ENCODE peak calls at places on chromosome 1, in five cellular contexts. B is PC-3, K is adipocyte, P is SK-N-SH, O is GM12878. M is an unnamed sample.

GRCh38 chr1:199684686-199685273 is 342.7 kb upstream of the NR5A2 start:
- DNase-seq in B (peak), K (peak), P (peak), O (peak), M (peak)

GRCh38 chr1:45282346-45282745 is 44.3 kb upstream of the HPDL start:
- DNase-seq in B (no peak), K (no peak), P (no peak), O (no peak), M (no peak)

GRCh38 chr1:233636503-233636877 is 22.6 kb downstream of the KCNK1 start:
- DNase-seq in B (no peak), K (no peak), P (no peak), O (no peak), M (no peak)

GRCh38 chr1:172338295-172338735 is 82.2 kb upstream of the C1orf105 start:
- DNase-seq in B (no peak), K (no peak), P (no peak), O (peak), M (no peak)

GRCh38 chr1:22153653-22154052 is 10.8 kb upstream of the WNT4 start:
- DNase-seq in B (no peak), K (no peak), P (no peak), O (no peak), M (no peak)

GRCh38 chr1:183416850-183417690 is 1.1 kb downstream of the NMNAT2 start:
- DNase-seq in B (no peak), K (peak), P (peak), O (no peak), M (no peak)

GRCh38 chr1:94622757-94623156 is 81.2 kb upstream of the F3 start:
- DNase-seq in B (peak), K (peak), P (no peak), O (no peak), M (no peak)

GRCh38 chr1:167938083-167938482 is 1.2 kb upstream of the MPC2 start:
- DNase-seq in B (peak), K (no peak), P (no peak), O (no peak), M (no peak)

GRCh38 chr1:200977071-200977754 is 46.3 kb downstream of the KIF21B start:
- DNase-seq in B (no peak), K (no peak), P (no peak), O (no peak), M (no peak)

GRCh38 chr1:228963795-228964177 is 228.5 kb downstream of the RHOU start:
- DNase-seq in B (no peak), K (no peak), P (no peak), O (no peak), M (no peak)

GRCh38 chr1:94544706-94545490 is 3.3 kb upstream of the F3 start:
- DNase-seq in B (peak), K (peak), P (no peak), O (no peak), M (no peak)

GRCh38 chr1:111690306-111690617 is 48.9 kb downstream of the INKA2 start:
- DNase-seq in B (peak), K (peak), P (peak), O (no peak), M (no peak)

GRCh38 chr1:221766210-221766609 is 24.3 kb upstream of the DUSP10 start:
- DNase-seq in B (no peak), K (peak), P (peak), O (no peak), M (no peak)

GRCh38 chr1:42845866-42846256 is 552 bp upstream of the ZNF691 start:
- DNase-seq in B (no peak), K (no peak), P (peak), O (no peak), M (no peak)

GRCh38 chr1:182418929-182419328 is 18.5 kb upstream of the TEDDM1 start:
- DNase-seq in B (no peak), K (no peak), P (no peak), O (no peak), M (no peak)

GRCh38 chr1:154956557-154956956 is 658 bp upstream of the PBXIP1 start:
- DNase-seq in B (no peak), K (no peak), P (no peak), O (no peak), M (no peak)

GRCh38 chr1:8266436-8267165 is 51.3 kb upstream of the SLC45A1 start:
- DNase-seq in B (no peak), K (no peak), P (no peak), O (no peak), M (no peak)

GRCh38 chr1:59333626-59334277 is 36.9 kb downstream of the FGGY start:
- DNase-seq in B (no peak), K (no peak), P (no peak), O (no peak), M (no peak)

GRCh38 chr1:182955596-182956588 is 2.9 kb upstream of the SHCBP1L start:
- DNase-seq in B (peak), K (peak), P (no peak), O (no peak), M (no peak)

GRCh38 chr1:7587108-7587507 is 184.0 kb upstream of the VAMP3 start:
- DNase-seq in B (no peak), K (no peak), P (peak), O (no peak), M (no peak)

GRCh38 chr1:221837886-221838285 is 96.0 kb upstream of the DUSP10 start:
- DNase-seq in B (no peak), K (no peak), P (no peak), O (peak), M (no peak)

GRCh38 chr1:16208270-16208987 is 4.0 kb downstream of the ARHGEF19 start:
- DNase-seq in B (peak), K (peak), P (no peak), O (no peak), M (no peak)

GRCh38 chr1:157992031-157992568 is 1.3 kb upstream of the KIRREL1 start:
- DNase-seq in B (peak), K (peak), P (peak), O (no peak), M (peak)

GRCh38 chr1:246113555-246114095 is 393.5 kb downstream of the SMYD3 start:
- DNase-seq in B (no peak), K (no peak), P (peak), O (no peak), M (no peak)
- H3K9ac ChIP-seq in B (no peak), K (no peak), P (no peak), O (no peak), M (no peak)

GRCh38 chr1:170044187-170044586 is 30.3 kb downstream of the KIFAP3 start:
- DNase-seq in B (no peak), K (no peak), P (no peak), O (no peak), M (no peak)
- H3K9ac ChIP-seq in B (no peak), K (no peak), P (no peak), O (no peak), M (no peak)

DNA sequence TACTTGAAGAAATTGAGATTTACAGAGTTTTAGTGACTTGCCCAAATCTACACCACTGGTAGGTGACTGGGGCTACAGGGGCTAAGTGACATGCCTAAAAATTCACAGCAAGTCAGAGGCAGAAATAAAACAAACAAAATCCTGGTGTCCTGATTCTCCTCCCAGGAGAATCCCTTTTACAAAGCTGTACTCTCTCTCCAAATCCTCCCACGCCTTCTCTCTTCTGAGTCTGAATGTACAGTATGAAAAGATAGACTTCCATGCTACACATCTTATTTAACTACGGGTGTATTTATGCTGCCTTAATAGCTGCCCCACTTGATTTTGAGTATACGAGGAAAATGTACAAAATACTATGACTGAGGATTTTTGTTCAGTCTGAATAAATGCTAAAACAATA is 65.4 kb downstream of the SGIP1 start:
- DNase-seq in B (no peak), K (peak), P (no peak), O (no peak), M (no peak)
- H3K9ac ChIP-seq in B (no peak), K (peak), P (peak), O (no peak), M (no peak)

DNA sequence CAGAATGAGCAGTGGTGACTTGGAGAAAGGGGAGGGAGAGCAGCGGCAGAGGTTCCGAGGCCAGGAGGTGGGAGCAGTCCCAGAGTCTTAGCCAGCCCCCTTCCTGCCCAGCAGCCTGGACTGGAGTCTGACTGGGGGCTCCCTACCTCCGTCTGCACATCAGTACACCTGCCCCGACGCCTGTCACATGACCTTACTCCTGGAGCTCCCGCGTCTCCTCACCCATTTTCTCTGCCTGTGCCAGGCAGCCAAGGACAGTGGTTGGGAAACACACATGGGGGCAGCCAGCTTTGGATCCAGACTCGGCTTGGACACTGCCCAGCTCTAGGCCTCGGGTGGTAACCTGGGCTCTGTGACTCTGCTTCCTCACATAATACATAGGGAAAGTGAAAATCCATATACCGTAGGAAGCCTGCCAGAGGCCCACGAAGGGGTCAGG is 16.9 kb downstream of the ACTRT2 start:
- DNase-seq in B (no peak), K (no peak), P (no peak), O (no peak), M (no peak)
- H3K9ac ChIP-seq in B (no peak), K (no peak), P (no peak), O (no peak), M (no peak)

GRCh38 chr1:75134939-75135828 is 996 bp downstream of the LHX8 start:
- DNase-seq in B (no peak), K (peak), P (peak), O (no peak), M (peak)
- H3K9ac ChIP-seq in B (no peak), K (peak), P (no peak), O (no peak), M (no peak)

DNA sequence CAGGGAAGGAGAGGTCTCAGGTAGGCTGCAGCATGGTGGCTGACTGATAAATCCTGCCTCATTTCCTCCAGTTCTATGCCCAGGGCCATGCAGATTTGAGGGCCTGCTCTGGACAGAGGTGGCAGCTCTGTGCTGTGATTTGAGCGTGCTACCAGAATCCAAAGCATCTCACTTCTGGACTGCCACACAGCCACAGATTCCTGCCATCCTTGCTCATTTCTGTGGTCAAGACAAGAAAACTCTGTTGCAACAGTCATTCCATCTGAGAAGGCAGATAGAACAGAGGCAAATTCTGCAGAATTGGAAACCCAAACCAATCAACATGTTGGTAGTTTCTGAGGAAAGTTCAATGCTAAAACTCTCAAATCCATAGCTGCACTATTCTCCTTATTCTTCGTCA is 102.8 kb upstream of the GALNT2 start:
- DNase-seq in B (no peak), K (peak), P (no peak), O (no peak), M (no peak)
- H3K9ac ChIP-seq in B (no peak), K (no peak), P (no peak), O (no peak), M (no peak)

DNA sequence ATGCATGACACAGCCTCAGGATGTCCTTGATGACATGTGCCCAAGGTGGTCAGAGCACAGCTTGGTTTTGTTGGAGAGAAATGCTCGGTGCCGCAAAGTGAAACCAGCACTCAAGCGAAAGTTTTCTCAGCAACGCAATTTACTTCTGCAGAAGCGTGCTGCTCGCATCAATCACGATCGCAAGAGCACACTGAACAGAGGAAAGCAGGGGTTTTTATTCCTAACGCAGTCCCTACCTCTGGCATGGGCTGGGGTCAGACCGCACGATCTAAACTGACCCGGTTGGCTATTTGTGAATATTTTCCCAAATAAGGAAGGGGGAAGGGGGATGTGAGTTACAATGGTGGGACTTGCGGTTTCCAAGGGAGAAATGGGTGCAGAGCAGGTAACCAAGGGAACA is 809 bp upstream of the ZNF669 start:
- DNase-seq in B (no peak), K (no peak), P (no peak), O (no peak), M (no peak)
- H3K9ac ChIP-seq in B (no peak), K (no peak), P (no peak), O (no peak), M (no peak)

GRCh38 chr1:46370214-46370633 is 23.9 kb upstream of the FAAH start:
- DNase-seq in B (peak), K (no peak), P (no peak), O (peak), M (peak)
- H3K9ac ChIP-seq in B (no peak), K (peak), P (no peak), O (no peak), M (peak)